ENCODE peak calls at places on chromosomes 7 and 10, in nine cellular contexts. One of them, this sample, is unnamed.

GRCh38 chr7:4799508-4800268 is 24.3 kb downstream of the AP5Z1 start:
- DNase-seq in left kidney: peak
- DNase-seq in activated CD4-positive, alpha-beta T cell treated with anti-CD3 and anti-CD28 coated beads, Interleukin-2, amount 50 U/mL, for 4 hours: no peak
- DNase-seq in ACHN: no peak
- DNase-seq in cardiac muscle cell: no peak
- DNase-seq in memory B cell: no peak
- DNase-seq in NCI-H1694 treated with DMSO at 0.1 percent for 48 hours: no peak
- DNase-seq in epithelial cell of esophagus: peak
- DNase-seq in activated T-helper 1 cell treated with anti-CD3 and anti-CD28 coated beads, Interleukin-12 subunit alpha, Interleukin-12 subunit beta, Interleukin-2, Interleukin-4 antibody, amounts not matched to agents 30 ng/mL and 10 ng/mL and 1 ng/mL, durations not matched to agents 14 hours and 24 hours and 36 hours: no peak
- DNase-seq in this sample: peak

GRCh38 chr7:1675036-1675671 is 5.1 kb downstream of the ELFN1 start:
- DNase-seq in left kidney: peak
- DNase-seq in activated CD4-positive, alpha-beta T cell treated with anti-CD3 and anti-CD28 coated beads, Interleukin-2, amount 50 U/mL, for 4 hours: no peak
- DNase-seq in ACHN: no peak
- DNase-seq in cardiac muscle cell: no peak
- DNase-seq in memory B cell: no peak
- DNase-seq in NCI-H1694 treated with DMSO at 0.1 percent for 48 hours: no peak
- DNase-seq in epithelial cell of esophagus: no peak
- DNase-seq in activated T-helper 1 cell treated with anti-CD3 and anti-CD28 coated beads, Interleukin-12 subunit alpha, Interleukin-12 subunit beta, Interleukin-2, Interleukin-4 antibody, amounts not matched to agents 30 ng/mL and 10 ng/mL and 1 ng/mL, durations not matched to agents 14 hours and 24 hours and 36 hours: no peak
- DNase-seq in this sample: no peak

GRCh38 chr7:94272821-94273583 is 121.7 kb upstream of the COL1A2 start:
- DNase-seq in left kidney: no peak
- DNase-seq in activated CD4-positive, alpha-beta T cell treated with anti-CD3 and anti-CD28 coated beads, Interleukin-2, amount 50 U/mL, for 4 hours: no peak
- DNase-seq in ACHN: no peak
- DNase-seq in cardiac muscle cell: no peak
- DNase-seq in memory B cell: no peak
- DNase-seq in NCI-H1694 treated with DMSO at 0.1 percent for 48 hours: no peak
- DNase-seq in epithelial cell of esophagus: no peak
- DNase-seq in activated T-helper 1 cell treated with anti-CD3 and anti-CD28 coated beads, Interleukin-12 subunit alpha, Interleukin-12 subunit beta, Interleukin-2, Interleukin-4 antibody, amounts not matched to agents 30 ng/mL and 10 ng/mL and 1 ng/mL, durations not matched to agents 14 hours and 24 hours and 36 hours: no peak
- DNase-seq in this sample: no peak

GRCh38 chr10:43857206-43857952 is 208.7 kb upstream of the ZNF32 start:
- DNase-seq in left kidney: no peak
- DNase-seq in activated CD4-positive, alpha-beta T cell treated with anti-CD3 and anti-CD28 coated beads, Interleukin-2, amount 50 U/mL, for 4 hours: no peak
- DNase-seq in ACHN: no peak
- DNase-seq in cardiac muscle cell: no peak
- DNase-seq in memory B cell: no peak
- DNase-seq in NCI-H1694 treated with DMSO at 0.1 percent for 48 hours: peak
- DNase-seq in epithelial cell of esophagus: no peak
- DNase-seq in activated T-helper 1 cell treated with anti-CD3 and anti-CD28 coated beads, Interleukin-12 subunit alpha, Interleukin-12 subunit beta, Interleukin-2, Interleukin-4 antibody, amounts not matched to agents 30 ng/mL and 10 ng/mL and 1 ng/mL, durations not matched to agents 14 hours and 24 hours and 36 hours: no peak
- DNase-seq in this sample: peak

GRCh38 chr10:458466-458865 is 231.0 kb downstream of the DIP2C start:
- DNase-seq in left kidney: peak
- DNase-seq in activated CD4-positive, alpha-beta T cell treated with anti-CD3 and anti-CD28 coated beads, Interleukin-2, amount 50 U/mL, for 4 hours: no peak
- DNase-seq in ACHN: peak
- DNase-seq in cardiac muscle cell: no peak
- DNase-seq in memory B cell: no peak
- DNase-seq in NCI-H1694 treated with DMSO at 0.1 percent for 48 hours: no peak
- DNase-seq in epithelial cell of esophagus: no peak
- DNase-seq in activated T-helper 1 cell treated with anti-CD3 and anti-CD28 coated beads, Interleukin-12 subunit alpha, Interleukin-12 subunit beta, Interleukin-2, Interleukin-4 antibody, amounts not matched to agents 30 ng/mL and 10 ng/mL and 1 ng/mL, durations not matched to agents 14 hours and 24 hours and 36 hours: no peak
- DNase-seq in this sample: no peak

GRCh38 chr10:70832852-70833542 is 17.2 kb downstream of the SGPL1 start:
- DNase-seq in left kidney: no peak
- DNase-seq in activated CD4-positive, alpha-beta T cell treated with anti-CD3 and anti-CD28 coated beads, Interleukin-2, amount 50 U/mL, for 4 hours: no peak
- DNase-seq in ACHN: peak
- DNase-seq in cardiac muscle cell: no peak
- DNase-seq in memory B cell: no peak
- DNase-seq in NCI-H1694 treated with DMSO at 0.1 percent for 48 hours: no peak
- DNase-seq in epithelial cell of esophagus: peak
- DNase-seq in activated T-helper 1 cell treated with anti-CD3 and anti-CD28 coated beads, Interleukin-12 subunit alpha, Interleukin-12 subunit beta, Interleukin-2, Interleukin-4 antibody, amounts not matched to agents 30 ng/mL and 10 ng/mL and 1 ng/mL, durations not matched to agents 14 hours and 24 hours and 36 hours: no peak
- DNase-seq in this sample: peak

GRCh38 chr10:100346351-100346764 is 675 bp upstream of the SCD start:
- DNase-seq in left kidney: peak
- DNase-seq in activated CD4-positive, alpha-beta T cell treated with anti-CD3 and anti-CD28 coated beads, Interleukin-2, amount 50 U/mL, for 4 hours: peak
- DNase-seq in ACHN: peak
- DNase-seq in cardiac muscle cell: peak
- DNase-seq in memory B cell: peak
- DNase-seq in NCI-H1694 treated with DMSO at 0.1 percent for 48 hours: peak
- DNase-seq in epithelial cell of esophagus: peak
- DNase-seq in activated T-helper 1 cell treated with anti-CD3 and anti-CD28 coated beads, Interleukin-12 subunit alpha, Interleukin-12 subunit beta, Interleukin-2, Interleukin-4 antibody, amounts not matched to agents 30 ng/mL and 10 ng/mL and 1 ng/mL, durations not matched to agents 14 hours and 24 hours and 36 hours: peak
- DNase-seq in this sample: peak

GRCh38 chr10:1939016-1939415 is 201.7 kb upstream of the ADARB2 start:
- DNase-seq in left kidney: no peak
- DNase-seq in activated CD4-positive, alpha-beta T cell treated with anti-CD3 and anti-CD28 coated beads, Interleukin-2, amount 50 U/mL, for 4 hours: peak
- DNase-seq in ACHN: no peak
- DNase-seq in cardiac muscle cell: no peak
- DNase-seq in memory B cell: peak
- DNase-seq in NCI-H1694 treated with DMSO at 0.1 percent for 48 hours: no peak
- DNase-seq in epithelial cell of esophagus: no peak
- DNase-seq in activated T-helper 1 cell treated with anti-CD3 and anti-CD28 coated beads, Interleukin-12 subunit alpha, Interleukin-12 subunit beta, Interleukin-2, Interleukin-4 antibody, amounts not matched to agents 30 ng/mL and 10 ng/mL and 1 ng/mL, durations not matched to agents 14 hours and 24 hours and 36 hours: peak
- DNase-seq in this sample: no peak

GRCh38 chr7:46179211-46179610 is 258.1 kb upstream of the IGFBP3 start:
- DNase-seq in left kidney: no peak
- DNase-seq in activated CD4-positive, alpha-beta T cell treated with anti-CD3 and anti-CD28 coated beads, Interleukin-2, amount 50 U/mL, for 4 hours: no peak
- DNase-seq in ACHN: no peak
- DNase-seq in cardiac muscle cell: no peak
- DNase-seq in memory B cell: no peak
- DNase-seq in NCI-H1694 treated with DMSO at 0.1 percent for 48 hours: no peak
- DNase-seq in epithelial cell of esophagus: peak
- DNase-seq in activated T-helper 1 cell treated with anti-CD3 and anti-CD28 coated beads, Interleukin-12 subunit alpha, Interleukin-12 subunit beta, Interleukin-2, Interleukin-4 antibody, amounts not matched to agents 30 ng/mL and 10 ng/mL and 1 ng/mL, durations not matched to agents 14 hours and 24 hours and 36 hours: no peak
- DNase-seq in this sample: peak

GRCh38 chr7:88226886-88227516 is 7.2 kb upstream of the SRI start:
- DNase-seq in left kidney: peak
- DNase-seq in activated CD4-positive, alpha-beta T cell treated with anti-CD3 and anti-CD28 coated beads, Interleukin-2, amount 50 U/mL, for 4 hours: no peak
- DNase-seq in ACHN: peak
- DNase-seq in cardiac muscle cell: no peak
- DNase-seq in memory B cell: no peak
- DNase-seq in NCI-H1694 treated with DMSO at 0.1 percent for 48 hours: no peak
- DNase-seq in epithelial cell of esophagus: peak
- DNase-seq in activated T-helper 1 cell treated with anti-CD3 and anti-CD28 coated beads, Interleukin-12 subunit alpha, Interleukin-12 subunit beta, Interleukin-2, Interleukin-4 antibody, amounts not matched to agents 30 ng/mL and 10 ng/mL and 1 ng/mL, durations not matched to agents 14 hours and 24 hours and 36 hours: no peak
- DNase-seq in this sample: peak

GRCh38 chr7:19522486-19522885 is 186.4 kb downstream of the POLR1F start:
- DNase-seq in left kidney: no peak
- DNase-seq in activated CD4-positive, alpha-beta T cell treated with anti-CD3 and anti-CD28 coated beads, Interleukin-2, amount 50 U/mL, for 4 hours: no peak
- DNase-seq in ACHN: no peak
- DNase-seq in cardiac muscle cell: no peak
- DNase-seq in memory B cell: no peak
- DNase-seq in NCI-H1694 treated with DMSO at 0.1 percent for 48 hours: no peak
- DNase-seq in epithelial cell of esophagus: peak
- DNase-seq in activated T-helper 1 cell treated with anti-CD3 and anti-CD28 coated beads, Interleukin-12 subunit alpha, Interleukin-12 subunit beta, Interleukin-2, Interleukin-4 antibody, amounts not matched to agents 30 ng/mL and 10 ng/mL and 1 ng/mL, durations not matched to agents 14 hours and 24 hours and 36 hours: no peak
- DNase-seq in this sample: peak

GRCh38 chr7:99618726-99619125 is 2.0 kb downstream of the ZSCAN25 start:
- DNase-seq in left kidney: no peak
- DNase-seq in activated CD4-positive, alpha-beta T cell treated with anti-CD3 and anti-CD28 coated beads, Interleukin-2, amount 50 U/mL, for 4 hours: no peak
- DNase-seq in ACHN: peak
- DNase-seq in cardiac muscle cell: no peak
- DNase-seq in memory B cell: no peak
- DNase-seq in NCI-H1694 treated with DMSO at 0.1 percent for 48 hours: no peak
- DNase-seq in epithelial cell of esophagus: peak
- DNase-seq in activated T-helper 1 cell treated with anti-CD3 and anti-CD28 coated beads, Interleukin-12 subunit alpha, Interleukin-12 subunit beta, Interleukin-2, Interleukin-4 antibody, amounts not matched to agents 30 ng/mL and 10 ng/mL and 1 ng/mL, durations not matched to agents 14 hours and 24 hours and 36 hours: no peak
- DNase-seq in this sample: peak

GRCh38 chr10:10830316-10831061 is 187.2 kb upstream of the CELF2 start:
- DNase-seq in left kidney: no peak
- DNase-seq in activated CD4-positive, alpha-beta T cell treated with anti-CD3 and anti-CD28 coated beads, Interleukin-2, amount 50 U/mL, for 4 hours: no peak
- DNase-seq in ACHN: peak
- DNase-seq in cardiac muscle cell: no peak
- DNase-seq in memory B cell: no peak
- DNase-seq in NCI-H1694 treated with DMSO at 0.1 percent for 48 hours: no peak
- DNase-seq in epithelial cell of esophagus: peak
- DNase-seq in activated T-helper 1 cell treated with anti-CD3 and anti-CD28 coated beads, Interleukin-12 subunit alpha, Interleukin-12 subunit beta, Interleukin-2, Interleukin-4 antibody, amounts not matched to agents 30 ng/mL and 10 ng/mL and 1 ng/mL, durations not matched to agents 14 hours and 24 hours and 36 hours: no peak
- DNase-seq in this sample: peak